ENCODE peak calls at places on chromosomes 16 and 17, in four cellular contexts. H is A549, E is adrenal gland, M is heart left ventricle. L is an unnamed sample.

GRCh38 chr17:2608350-2608913 is 15.0 kb downstream of the PAFAH1B1 start:
- DNase-seq in H (no peak), E (no peak), M (no peak), L (no peak)

GRCh38 chr17:27207073-27207511 is 86.8 kb upstream of the WSB1 start:
- DNase-seq in H (peak; percentile 18), E (no peak), M (no peak), L (no peak)

GRCh38 chr17:7750321-7750821 is 32.8 kb downstream of the DNAH2 start:
- DNase-seq in H (no peak), E (no peak), M (no peak), L (no peak)

GRCh38 chr16:19804538-19805323 is 79.9 kb downstream of the GPRC5B start:
- DNase-seq in H (no peak), E (peak; percentile 67), M (peak; percentile 84), L (no peak)

GRCh38 chr16:72876221-72876620 is 171.7 kb downstream of the ZFHX3 start:
- DNase-seq in H (no peak), E (peak; percentile 48), M (peak; percentile 83), L (no peak)

GRCh38 chr16:12157510-12158093 is 181.1 kb downstream of the SNX29 start:
- DNase-seq in H (no peak), E (no peak), M (no peak), L (no peak)

GRCh38 chr16:79037429-79038373 is 562.8 kb downstream of the MAF start:
- DNase-seq in H (no peak), E (no peak), M (no peak), L (no peak)

GRCh38 chr17:80738987-80739730 is 194.5 kb downstream of the RPTOR start:
- DNase-seq in H (no peak), E (no peak), M (no peak), L (no peak)

GRCh38 chr16:8952281-8952751 is 11.4 kb downstream of the USP7 start:
- DNase-seq in H (no peak), E (no peak), M (no peak), L (no peak)

GRCh38 chr17:66716236-66717026 is 118.5 kb upstream of the CACNG5 start:
- DNase-seq in H (no peak), E (no peak), M (no peak), L (peak; percentile 2)

GRCh38 chr17:45784293-45784582 is at the start of gene CRHR1:
- DNase-seq in H (peak; percentile 42), E (no peak), M (no peak), L (no peak)

GRCh38 chr17:41324180-41325075 is 8.9 kb upstream of the KRTAP17-1 start:
- DNase-seq in H (peak; percentile 26), E (no peak), M (no peak), L (peak; percentile 11)

GRCh38 chr16:81551141-81551808 is 106.7 kb downstream of the CMIP start:
- DNase-seq in H (no peak), E (no peak), M (no peak), L (no peak)

GRCh38 chr16:23132921-23133532 is 16.2 kb downstream of the USP31 start:
- DNase-seq in H (no peak), E (no peak), M (peak; percentile 77), L (no peak)

GRCh38 chr16:23131436-23131835 is 17.8 kb downstream of the USP31 start:
- DNase-seq in H (no peak), E (no peak), M (no peak), L (no peak)

GRCh38 chr16:23129686-23130085 is 19.6 kb downstream of the USP31 start:
- DNase-seq in H (no peak), E (no peak), M (no peak), L (no peak)

GRCh38 chr16:23131841-23132576 is 17.2 kb downstream of the USP31 start:
- DNase-seq in H (no peak), E (no peak), M (no peak), L (no peak)

GRCh38 chr16:23131036-23131435 is 18.2 kb downstream of the USP31 start:
- DNase-seq in H (no peak), E (peak; percentile 39), M (no peak), L (no peak)
- TF ChIP-seq POLR2A in H (no peak), E (no peak), M (no peak), L (no peak)

DNA sequence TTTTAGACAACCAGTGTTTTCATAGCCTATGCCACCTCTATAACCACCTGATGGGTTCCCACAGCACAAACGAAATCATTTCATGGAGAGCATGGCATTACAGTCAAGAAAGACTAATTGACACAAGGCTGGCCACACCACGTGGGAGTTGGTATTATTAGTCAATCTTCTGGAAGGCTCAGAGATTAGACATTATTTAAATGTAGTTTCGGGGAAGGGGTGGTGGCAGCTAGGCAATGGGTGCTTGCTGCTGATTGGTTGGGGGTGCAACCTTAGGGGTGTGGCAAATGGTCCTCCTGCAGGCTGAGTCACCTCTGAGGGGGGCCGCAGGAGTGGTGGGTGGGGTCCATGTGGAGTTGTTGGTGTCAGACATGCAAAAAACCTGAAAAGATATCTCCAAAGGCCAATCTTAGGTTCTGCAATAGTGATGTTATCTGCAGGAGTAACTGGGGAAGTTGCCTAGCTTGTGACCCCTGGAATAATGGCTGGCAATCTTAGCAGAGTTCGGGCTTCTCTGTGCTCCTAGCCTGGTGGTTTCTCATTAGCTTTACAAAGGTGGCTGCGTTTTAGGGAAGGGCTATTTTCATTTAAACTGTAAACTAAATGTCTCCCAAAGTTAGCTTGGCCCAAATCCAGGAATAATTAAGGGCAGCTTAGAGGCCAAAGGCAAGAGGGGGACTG is 4.6 kb downstream of the TEN1 start:
- DNase-seq in H (no peak), E (peak; percentile 87), M (no peak), L (peak; percentile 79)
- TF ChIP-seq POLR2A in H (no peak), E (no peak), M (no peak), L (no peak)

GRCh38 chr16:1072526-1073261 is at the start of gene SSTR5:
- DNase-seq in H (no peak), E (no peak), M (no peak), L (no peak)
- TF ChIP-seq POLR2A in H (no peak), E (no peak), M (no peak), L (no peak)

DNA sequence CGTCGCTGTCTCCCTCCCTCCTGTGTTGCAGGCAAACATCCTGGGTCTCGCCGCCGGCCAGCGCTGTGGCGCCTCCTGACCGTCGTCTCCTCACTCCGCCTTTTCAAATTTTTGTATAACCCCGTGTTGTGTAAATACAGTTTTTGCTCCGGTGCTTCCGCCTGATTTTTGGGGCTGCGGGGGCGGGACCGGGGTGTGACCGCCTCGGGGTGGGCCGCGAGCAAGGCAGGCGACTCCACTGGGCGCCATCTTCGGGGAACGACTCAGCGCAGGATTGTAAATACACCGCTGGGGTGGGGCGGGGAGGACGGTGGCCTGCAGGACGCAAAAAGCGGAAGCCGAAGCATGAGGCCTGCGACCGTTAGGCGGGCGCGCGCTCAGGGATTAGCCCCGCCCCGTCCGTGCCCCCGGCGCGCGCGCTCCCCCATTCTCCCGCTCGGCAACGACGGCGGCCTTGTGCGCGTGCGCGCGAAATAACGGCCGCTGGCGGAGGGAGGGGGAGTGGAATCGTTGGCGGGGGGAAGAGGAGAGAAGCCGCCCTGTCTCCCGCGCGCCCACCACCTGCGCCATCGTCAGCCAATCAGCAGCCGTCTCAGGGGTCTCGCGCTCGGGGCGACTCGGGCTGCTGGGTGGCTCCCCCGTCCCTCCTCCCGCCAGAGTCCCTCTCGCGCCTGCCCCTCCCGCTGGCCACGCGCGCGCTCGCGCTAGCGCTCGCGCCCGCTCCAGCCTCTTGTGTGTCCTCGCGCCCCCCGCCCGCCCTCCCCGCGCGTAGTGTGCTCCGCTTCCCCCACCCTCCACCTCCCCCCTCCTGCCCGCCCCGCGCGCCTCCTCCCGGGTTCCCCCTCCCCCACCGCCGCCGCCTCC is 865 bp upstream of the MAZ start:
- DNase-seq in H (peak; percentile 84), E (peak; percentile 97), M (peak; percentile 98), L (peak; percentile 99)
- TF ChIP-seq POLR2A in H (peak; percentile 57), E (peak; percentile 91), M (peak; percentile 81), L (peak; percentile 87)

GRCh38 chr16:67525176-67525860 is 3.3 kb upstream of the RIPOR1 start:
- DNase-seq in H (no peak), E (no peak), M (no peak), L (no peak)

GRCh38 chr16:67517661-67518423 is 10.8 kb upstream of the RIPOR1 start:
- DNase-seq in H (no peak), E (no peak), M (no peak), L (no peak)

GRCh38 chr16:67517178-67517492 is 11.5 kb upstream of the RIPOR1 start:
- DNase-seq in H (no peak), E (no peak), M (no peak), L (no peak)

GRCh38 chr16:67518676-67519075 is 10.0 kb upstream of the RIPOR1 start:
- DNase-seq in H (no peak), E (no peak), M (no peak), L (no peak)

DNA sequence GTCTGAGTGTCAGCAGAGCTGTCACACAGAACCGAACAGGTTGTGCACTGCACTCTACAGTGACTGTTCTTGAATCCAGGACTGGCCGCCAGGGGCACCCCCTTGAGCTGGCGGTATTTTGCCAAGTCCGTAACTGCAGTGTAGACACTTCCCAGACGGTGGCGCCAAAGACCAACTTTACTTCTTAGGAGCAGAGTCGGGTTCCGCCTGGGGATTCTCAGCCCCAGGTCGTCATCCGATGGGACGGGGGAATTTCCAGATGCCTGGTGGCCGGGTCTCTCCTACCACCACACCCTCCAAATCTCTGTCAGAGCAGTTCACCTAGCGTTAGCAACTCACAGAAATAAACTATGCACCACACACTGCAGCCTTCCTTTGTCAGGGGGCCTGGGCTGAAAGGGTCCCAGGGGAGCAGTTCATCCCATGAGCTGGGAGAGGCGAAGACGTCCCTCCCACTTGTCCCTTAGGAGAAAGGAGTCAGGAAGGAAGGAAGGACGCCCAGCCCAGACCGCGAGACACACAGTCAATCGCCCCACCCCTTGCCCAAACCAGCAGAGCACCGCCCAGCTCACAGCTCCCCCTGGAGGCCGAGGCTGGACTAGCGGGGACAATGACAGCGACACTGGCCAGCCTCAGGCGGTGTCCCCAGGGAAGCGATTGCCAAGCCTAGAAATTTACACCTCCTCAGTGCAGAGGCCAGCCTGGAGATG is 7.4 kb upstream of the RIPOR1 start:
- DNase-seq in H (peak; percentile 94), E (peak; percentile 95), M (peak; percentile 94), L (peak; percentile 95)
- TF ChIP-seq POLR2A in H (peak; percentile 80), E (peak; percentile 64), M (peak; percentile 35), L (no peak)

GRCh38 chr17:37488607-37489196 is 989 bp upstream of the DUSP14 start:
- DNase-seq in H (peak; percentile 93), E (peak; percentile 93), M (peak; percentile 84), L (peak; percentile 36)

GRCh38 chr17:37488009-37488604 is 1.6 kb upstream of the DUSP14 start:
- DNase-seq in H (peak; percentile 97), E (peak; percentile 62), M (no peak), L (peak; percentile 27)

GRCh38 chr17:37490022-37490587 is 414 bp downstream of the DUSP14 start:
- DNase-seq in H (peak; percentile 46), E (peak; percentile 69), M (peak; percentile 68), L (peak; percentile 73)

GRCh38 chr17:37490638-37491614 is 1.2 kb downstream of the DUSP14 start:
- DNase-seq in H (peak; percentile 90), E (peak; percentile 87), M (peak; percentile 74), L (peak; percentile 24)

DNA sequence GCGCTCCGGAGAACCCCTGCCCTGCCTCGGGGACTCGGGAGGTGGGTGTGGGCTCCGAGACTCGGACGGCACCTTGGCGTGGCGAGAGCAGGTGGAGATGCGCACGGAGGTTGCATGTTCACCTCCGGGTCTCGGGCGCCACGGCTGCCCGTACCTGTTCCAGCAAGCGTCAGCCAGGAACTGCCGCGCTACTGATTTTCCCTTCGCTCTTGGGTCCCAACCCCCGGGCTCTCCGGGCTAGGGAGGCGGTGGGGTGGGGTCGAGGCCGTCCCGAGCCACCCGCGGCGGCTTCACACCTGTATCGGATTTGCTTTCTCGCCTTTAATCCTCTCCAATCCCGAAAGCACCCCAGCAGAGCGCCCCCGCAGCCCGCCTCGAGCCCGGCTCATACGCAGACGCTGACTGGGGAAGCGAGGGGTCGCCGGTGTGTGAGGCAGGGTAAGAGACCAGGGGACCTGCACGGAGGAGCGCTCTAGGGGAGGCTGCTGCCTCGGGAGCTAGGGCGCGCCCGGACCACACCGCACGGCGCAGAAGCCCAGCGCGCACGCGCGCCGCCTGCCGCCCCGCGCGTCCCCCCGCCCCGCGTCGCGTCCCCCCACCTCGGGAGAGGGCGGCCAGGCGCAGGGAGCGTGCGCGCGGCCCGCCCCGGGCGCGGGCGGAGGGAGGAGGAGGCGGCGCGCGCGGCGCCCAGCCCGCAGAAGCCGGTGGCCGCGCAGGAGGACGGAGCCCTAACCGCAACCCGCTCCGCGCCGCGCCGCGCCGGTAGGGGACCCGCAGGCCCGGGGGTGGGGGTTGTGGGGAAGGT is at the start of gene DUSP14:
- DNase-seq in H (peak; percentile 90), E (peak; percentile 77), M (peak; percentile 82), L (peak; percentile 85)
- TF ChIP-seq POLR2A in H (peak; percentile 78), E (peak; percentile 82), M (peak; percentile 69), L (no peak)